ENCODE peak calls at places on chromosomes 11 and 22, in four cellular contexts. D is colonic mucosa; F is brain pericyte; K is activated naive CD8-positive, alpha-beta T cell treated with anti-CD3 and anti-CD28 coated beads, Interleukin-2, amount 50 U/mL, for 24 hours. I is an unnamed sample.
A peak's percentile ranks its signal among the peaks of the same experiment; 100 is the strongest.

GRCh38 chr11:130979386-130979972 is 63.2 kb upstream of the SNX19 start:
- DNase-seq in D (no peak), F (no peak), K (no peak), I (peak; percentile 69)

GRCh38 chr22:43378011-43378704 is 33.7 kb upstream of the MPPED1 start:
- DNase-seq in D (peak; percentile 34), F (no peak), K (no peak), I (no peak)

GRCh38 chr22:37154925-37155712 is 5.4 kb upstream of the IL2RB start:
- DNase-seq in D (no peak), F (no peak), K (peak; percentile 45), I (no peak)

GRCh38 chr11:130518164-130518563 is 69.7 kb downstream of the ADAMTS15 start:
- DNase-seq in D (no peak), F (no peak), K (no peak), I (no peak)

GRCh38 chr22:47457021-47457420 is 694.6 kb downstream of the TBC1D22A start:
- DNase-seq in D (peak; percentile 9), F (no peak), K (no peak), I (no peak)

GRCh38 chr22:38219644-38220043 is 17.9 kb downstream of the MAFF start:
- DNase-seq in D (no peak), F (no peak), K (no peak), I (no peak)

GRCh38 chr11:38460901-38461300 is 1862.9 kb upstream of the RAG2 start:
- DNase-seq in D (no peak), F (peak; percentile 81), K (no peak), I (peak; percentile 47)

GRCh38 chr11:75337195-75337654 is 14.2 kb downstream of the ARRB1 start:
- DNase-seq in D (no peak), F (no peak), K (no peak), I (peak; percentile 48)

GRCh38 chr11:818396-819128 is at the start of gene PNPLA2:
- DNase-seq in D (peak; percentile 73), F (no peak), K (no peak), I (peak; percentile 91)

GRCh38 chr11:37110383-37110782 is 512.3 kb upstream of the RAG2 start:
- DNase-seq in D (no peak), F (no peak), K (no peak), I (no peak)

I was measured in HT-29.